ENCODE peak calls at places on chromosomes 12 and 14, in nine cellular contexts. G, B, K, L, R, N, F, E and S are unnamed samples.

GRCh38 chr12:42696424-42697149 is 107.0 kb upstream of the PRICKLE1 start:
- DNase-seq in G (peak), B (no peak), K (no peak), L (peak), R (no peak), N (no peak), F (no peak), E (no peak), S (no peak)

GRCh38 chr12:15151141-15152091 is 69.8 kb downstream of the RERG start:
- DNase-seq in G (no peak), B (no peak), K (no peak), L (peak), R (peak), N (no peak), F (peak), E (no peak), S (no peak)

GRCh38 chr12:7571253-7571652 is 67.7 kb upstream of the CD163 start:
- DNase-seq in G (no peak), B (no peak), K (no peak), L (no peak), R (no peak), N (no peak), F (no peak), E (no peak), S (no peak)

GRCh38 chr12:130254476-130255276 is 83.0 kb upstream of the PIWIL1 start:
- DNase-seq in G (peak), B (no peak), K (no peak), L (no peak), R (no peak), N (peak), F (no peak), E (no peak), S (no peak)

GRCh38 chr12:64550758-64551157 is 59.5 kb upstream of the RASSF3 start:
- DNase-seq in G (no peak), B (no peak), K (no peak), L (no peak), R (no peak), N (no peak), F (no peak), E (no peak), S (no peak)

GRCh38 chr14:72619881-72620280 is 274.0 kb downstream of the DPF3 start:
- DNase-seq in G (no peak), B (no peak), K (no peak), L (no peak), R (no peak), N (no peak), F (no peak), E (no peak), S (no peak)

GRCh38 chr14:88554458-88555286 is at the start of gene PTPN21:
- DNase-seq in G (peak), B (peak), K (no peak), L (peak), R (peak), N (peak), F (peak), E (no peak), S (no peak)

GRCh38 chr12:13097526-13097925 is 5.9 kb downstream of the GSG1 start:
- DNase-seq in G (no peak), B (no peak), K (no peak), L (no peak), R (no peak), N (no peak), F (no peak), E (no peak), S (no peak)

GRCh38 chr14:21044106-21044618 is 2.0 kb downstream of the RNASE7 start:
- DNase-seq in G (no peak), B (no peak), K (no peak), L (no peak), R (no peak), N (no peak), F (no peak), E (no peak), S (no peak)

GRCh38 chr12:54132979-54133378 is 55.8 kb downstream of the SMUG1 start:
- DNase-seq in G (no peak), B (no peak), K (no peak), L (no peak), R (no peak), N (no peak), F (no peak), E (no peak), S (no peak)

GRCh38 chr14:45262637-45263036 is 9.6 kb upstream of the MIS18BP1 start:
- DNase-seq in G (no peak), B (no peak), K (no peak), L (no peak), R (no peak), N (no peak), F (no peak), E (no peak), S (no peak)

GRCh38 chr12:76329163-76329562 is 19.1 kb downstream of the BBS10 start:
- DNase-seq in G (no peak), B (no peak), K (no peak), L (peak), R (peak), N (no peak), F (no peak), E (no peak), S (no peak)

GRCh38 chr14:29749327-29749726 is 178.3 kb downstream of the PRKD1 start:
- DNase-seq in G (no peak), B (no peak), K (no peak), L (peak), R (no peak), N (no peak), F (no peak), E (no peak), S (no peak)

GRCh38 chr12:22461786-22462185 is 82.6 kb downstream of the C2CD5 start:
- DNase-seq in G (no peak), B (no peak), K (no peak), L (no peak), R (no peak), N (no peak), F (no peak), E (no peak), S (no peak)

GRCh38 chr12:52636592-52637258 is 15.3 kb downstream of the KRT2 start:
- DNase-seq in G (peak), B (no peak), K (no peak), L (no peak), R (no peak), N (no peak), F (no peak), E (no peak), S (no peak)

GRCh38 chr12:19946549-19946948 is 421.8 kb upstream of the PDE3A start:
- DNase-seq in G (no peak), B (no peak), K (no peak), L (peak), R (peak), N (no peak), F (no peak), E (no peak), S (no peak)

GRCh38 chr12:10067942-10068341 is 30.8 kb downstream of the CLEC1A start:
- DNase-seq in G (no peak), B (no peak), K (no peak), L (no peak), R (no peak), N (no peak), F (no peak), E (no peak), S (no peak)

GRCh38 chr12:130031571-130032189 is 127.9 kb upstream of the TMEM132D start:
- DNase-seq in G (no peak), B (peak), K (no peak), L (peak), R (peak), N (peak), F (peak), E (peak), S (no peak)

GRCh38 chr14:75011356-75012097 is 8.8 kb downstream of the EIF2B2 start:
- DNase-seq in G (no peak), B (no peak), K (no peak), L (peak), R (no peak), N (no peak), F (peak), E (no peak), S (no peak)

GRCh38 chr12:67394600-67394999 is 125.4 kb downstream of the CAND1 start:
- DNase-seq in G (peak), B (no peak), K (no peak), L (peak), R (peak), N (peak), F (no peak), E (no peak), S (peak)

GRCh38 chr14:101132051-101132541 is 228.6 kb upstream of the RTL1 start:
- DNase-seq in G (no peak), B (no peak), K (no peak), L (no peak), R (no peak), N (no peak), F (no peak), E (no peak), S (no peak)

GRCh38 chr12:40827923-40828592 is 135.8 kb downstream of the CNTN1 start:
- DNase-seq in G (no peak), B (no peak), K (no peak), L (no peak), R (no peak), N (no peak), F (peak), E (no peak), S (no peak)

GRCh38 chr12:83514372-83514771 is 827.7 kb downstream of the TMTC2 start:
- DNase-seq in G (no peak), B (no peak), K (no peak), L (no peak), R (peak), N (no peak), F (no peak), E (no peak), S (peak)

GRCh38 chr12:108616941-108617858 is 16.5 kb downstream of the SELPLG start:
- DNase-seq in G (no peak), B (peak), K (peak), L (peak), R (no peak), N (peak), F (no peak), E (no peak), S (no peak)

GRCh38 chr12:32583535-32583934 is 95.6 kb upstream of the DNM1L start:
- DNase-seq in G (no peak), B (no peak), K (no peak), L (peak), R (no peak), N (no peak), F (no peak), E (no peak), S (no peak)

GRCh38 chr14:49512147-49512551 is 74.0 kb downstream of the RPS29 start:
- DNase-seq in G (no peak), B (no peak), K (no peak), L (peak), R (peak), N (no peak), F (no peak), E (no peak), S (peak)

GRCh38 chr12:69240625-69240984 is 1.2 kb downstream of the CPSF6 start:
- DNase-seq in G (no peak), B (no peak), K (no peak), L (no peak), R (peak), N (no peak), F (peak), E (no peak), S (no peak)

GRCh38 chr12:83143937-83144336 is 457.2 kb downstream of the TMTC2 start:
- DNase-seq in G (no peak), B (no peak), K (no peak), L (no peak), R (no peak), N (no peak), F (no peak), E (no peak), S (no peak)

GRCh38 chr12:56880416-56881035 is 53.7 kb downstream of the SDR9C7 start:
- DNase-seq in G (no peak), B (no peak), K (no peak), L (no peak), R (no peak), N (no peak), F (no peak), E (no peak), S (no peak)

GRCh38 chr14:33475623-33476022 is 475.3 kb downstream of the EGLN3 start:
- DNase-seq in G (no peak), B (no peak), K (no peak), L (peak), R (peak), N (peak), F (peak), E (peak), S (no peak)

GRCh38 chr14:90819734-90820393 is 3.6 kb upstream of the TTC7B start:
- DNase-seq in G (no peak), B (no peak), K (no peak), L (no peak), R (no peak), N (no peak), F (no peak), E (no peak), S (no peak)

GRCh38 chr14:55071051-55071450 is 19.6 kb downstream of the MAPK1IP1L start:
- DNase-seq in G (peak), B (no peak), K (no peak), L (peak), R (no peak), N (no peak), F (no peak), E (no peak), S (no peak)

GRCh38 chr12:3698218-3698974 is 54.5 kb downstream of the CRACR2A start:
- DNase-seq in G (no peak), B (no peak), K (no peak), L (peak), R (peak), N (no peak), F (no peak), E (no peak), S (peak)

GRCh38 chr12:96770239-96770780 is 136.7 kb upstream of the NEDD1 start:
- DNase-seq in G (no peak), B (no peak), K (no peak), L (no peak), R (no peak), N (no peak), F (no peak), E (no peak), S (no peak)

GRCh38 chr12:3077572-3078081 is 448 bp downstream of the TSPAN9 start:
- DNase-seq in G (peak), B (no peak), K (no peak), L (no peak), R (peak), N (peak), F (no peak), E (no peak), S (no peak)

GRCh38 chr12:118760623-118761022 is 220.7 kb upstream of the SRRM4 start:
- DNase-seq in G (peak), B (no peak), K (no peak), L (no peak), R (no peak), N (no peak), F (no peak), E (no peak), S (no peak)

GRCh38 chr12:71710276-71711125 is 24.6 kb downstream of the TMEM19 start:
- DNase-seq in G (no peak), B (no peak), K (no peak), L (peak), R (peak), N (no peak), F (no peak), E (peak), S (peak)

GRCh38 chr12:46627686-46628085 is 198.1 kb downstream of the SLC38A4 start:
- DNase-seq in G (no peak), B (no peak), K (no peak), L (no peak), R (no peak), N (no peak), F (no peak), E (no peak), S (no peak)

GRCh38 chr14:99732436-99733220 is 48.5 kb downstream of the CYP46A1 start:
- DNase-seq in G (no peak), B (peak), K (no peak), L (no peak), R (no peak), N (peak), F (no peak), E (no peak), S (no peak)
- H3K27ac ChIP-seq in G (no peak), B (no peak), K (no peak), L (no peak), R (no peak), N (no peak), F (no peak), E (no peak), S (no peak)

GRCh38 chr14:69651653-69652052 is 40.3 kb downstream of the SUSD6 start:
- DNase-seq in G (no peak), B (no peak), K (no peak), L (no peak), R (no peak), N (no peak), F (no peak), E (no peak), S (no peak)
- H3K27ac ChIP-seq in G (peak), B (no peak), K (peak), L (no peak), R (no peak), N (no peak), F (peak), E (no peak), S (peak)

GRCh38 chr14:64721391-64721791 is 17.2 kb downstream of the PLEKHG3 start:
- DNase-seq in G (peak), B (no peak), K (no peak), L (no peak), R (no peak), N (no peak), F (no peak), E (no peak), S (no peak)
- H3K27ac ChIP-seq in G (peak), B (no peak), K (no peak), L (peak), R (peak), N (peak), F (no peak), E (peak), S (peak)

DNA sequence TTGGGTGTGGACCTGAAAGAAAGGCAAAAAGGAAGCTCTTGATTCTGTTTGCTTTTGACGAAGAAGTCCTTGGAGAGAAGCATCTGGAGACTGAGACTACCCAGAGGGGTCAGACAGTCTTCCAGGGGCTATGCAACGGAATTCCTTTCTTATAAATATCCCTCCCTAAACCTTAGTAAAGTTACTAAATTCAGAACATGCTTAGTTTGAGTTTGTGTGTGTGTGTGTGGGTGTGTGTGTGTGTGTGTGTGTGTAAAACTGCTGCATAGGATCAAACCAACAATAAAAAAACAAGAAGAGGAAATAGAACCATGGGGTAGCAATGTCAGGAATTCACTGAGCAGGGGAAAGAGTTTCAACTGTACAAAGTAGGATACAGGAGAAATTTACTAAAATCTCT is 36.7 kb downstream of the EAPP start:
- DNase-seq in G (no peak), B (no peak), K (no peak), L (peak), R (no peak), N (no peak), F (no peak), E (no peak), S (no peak)
- H3K27ac ChIP-seq in G (no peak), B (no peak), K (no peak), L (peak), R (no peak), N (no peak), F (no peak), E (no peak), S (no peak)

GRCh38 chr14:93964820-93965286 is 11.5 kb downstream of the ASB2 start:
- DNase-seq in G (no peak), B (no peak), K (no peak), L (no peak), R (no peak), N (no peak), F (no peak), E (no peak), S (no peak)

GRCh38 chr14:93964281-93964680 is 12.1 kb downstream of the ASB2 start:
- DNase-seq in G (no peak), B (no peak), K (no peak), L (no peak), R (no peak), N (no peak), F (no peak), E (no peak), S (no peak)

GRCh38 chr14:93965968-93966474 is 10.3 kb downstream of the ASB2 start:
- DNase-seq in G (no peak), B (no peak), K (no peak), L (no peak), R (no peak), N (no peak), F (no peak), E (no peak), S (no peak)

GRCh38 chr14:93963692-93964091 is 12.7 kb downstream of the ASB2 start:
- DNase-seq in G (no peak), B (no peak), K (no peak), L (no peak), R (no peak), N (no peak), F (no peak), E (no peak), S (no peak)

GRCh38 chr14:93965287-93965821 is 11.0 kb downstream of the ASB2 start:
- DNase-seq in G (no peak), B (no peak), K (no peak), L (peak), R (peak), N (no peak), F (no peak), E (no peak), S (peak)
- H3K27ac ChIP-seq in G (no peak), B (no peak), K (no peak), L (peak), R (peak), N (no peak), F (no peak), E (no peak), S (peak)